ENCODE peak calls at places on chromosome 1, in five cellular contexts. X is left ventricle myocardium inferior, P is heart left ventricle, V is pancreas, G is tibial nerve. S is an unnamed sample.

GRCh38 chr1:168342572-168343280 is 62.0 kb downstream of the TBX19 start:
- DNase-seq in X (peak), P (peak), V (peak), G (peak), S (peak)

GRCh38 chr1:42889264-42889663 is 42.9 kb downstream of the ZNF691 start:
- DNase-seq in X (no peak), P (no peak), V (no peak), G (no peak), S (no peak)

GRCh38 chr1:71399594-71399993 is 318.8 kb upstream of the ZRANB2 start:
- DNase-seq in X (no peak), P (no peak), V (no peak), G (no peak), S (no peak)

GRCh38 chr1:88104234-88104633 is 579.8 kb upstream of the PKN2 start:
- DNase-seq in X (no peak), P (no peak), V (no peak), G (no peak), S (no peak)

GRCh38 chr1:55860816-55861519 is 645.8 kb upstream of the USP24 start:
- DNase-seq in X (no peak), P (no peak), V (no peak), G (no peak), S (no peak)

GRCh38 chr1:90220941-90221693 is 226.2 kb downstream of the ZNF326 start:
- DNase-seq in X (no peak), P (no peak), V (no peak), G (no peak), S (no peak)

GRCh38 chr1:1309525-1310385 is 1.4 kb downstream of the PUSL1 start:
- DNase-seq in X (no peak), P (no peak), V (no peak), G (no peak), S (no peak)

GRCh38 chr1:178451529-178451928 is 45.2 kb downstream of the CLEC20A start:
- DNase-seq in X (no peak), P (no peak), V (no peak), G (no peak), S (no peak)

GRCh38 chr1:181139631-181140051 is 51.1 kb downstream of the IER5 start:
- DNase-seq in X (no peak), P (no peak), V (no peak), G (no peak), S (no peak)

GRCh38 chr1:89465201-89465600 is 59.4 kb upstream of the LRRC8B start:
- DNase-seq in X (no peak), P (no peak), V (no peak), G (no peak), S (no peak)

GRCh38 chr1:89908294-89908992 is 86.5 kb upstream of the ZNF326 start:
- DNase-seq in X (no peak), P (peak), V (no peak), G (no peak), S (no peak)

GRCh38 chr1:22111620-22112019 is 31.3 kb downstream of the WNT4 start:
- DNase-seq in X (no peak), P (no peak), V (no peak), G (no peak), S (no peak)

GRCh38 chr1:113811888-113812660 is at the start of gene RSBN1:
- DNase-seq in X (peak), P (peak), V (peak), G (peak), S (peak)

GRCh38 chr1:113809651-113810602 is 2.3 kb downstream of the RSBN1 start:
- DNase-seq in X (no peak), P (no peak), V (no peak), G (no peak), S (no peak)

GRCh38 chr1:113811353-113811887 is 856 bp downstream of the RSBN1 start:
- DNase-seq in X (no peak), P (no peak), V (no peak), G (no peak), S (peak)

GRCh38 chr1:113813218-113813617 is 942 bp upstream of the RSBN1 start:
- DNase-seq in X (no peak), P (no peak), V (no peak), G (no peak), S (no peak)

DNA sequence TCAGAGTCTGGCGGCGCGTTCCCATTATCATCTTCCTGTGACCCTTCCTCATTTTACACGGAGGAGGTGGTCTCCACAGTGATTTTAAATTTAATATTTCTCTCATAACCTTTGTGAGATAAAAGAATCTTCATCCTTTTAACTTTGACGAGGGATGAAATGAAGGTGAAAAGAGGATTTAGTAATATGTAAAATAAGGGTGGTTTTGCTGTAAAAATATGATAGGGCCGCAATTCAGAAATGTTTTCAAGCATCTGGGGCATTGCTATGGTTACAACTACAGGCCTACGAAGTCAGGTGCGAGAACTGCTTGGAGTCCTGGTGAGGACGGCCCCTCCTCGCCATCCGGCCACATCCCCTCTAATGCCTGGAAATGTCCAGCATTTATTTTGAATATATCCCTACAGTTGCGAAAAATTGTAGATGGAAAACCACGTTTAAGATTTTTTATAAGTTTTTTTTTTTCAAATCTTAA is 422 bp upstream of the RSBN1 start:
- DNase-seq in X (no peak), P (no peak), V (no peak), G (no peak), S (peak)
- H3K4me3 ChIP-seq in X (peak), P (peak), V (peak), G (peak), S (peak)

DNA sequence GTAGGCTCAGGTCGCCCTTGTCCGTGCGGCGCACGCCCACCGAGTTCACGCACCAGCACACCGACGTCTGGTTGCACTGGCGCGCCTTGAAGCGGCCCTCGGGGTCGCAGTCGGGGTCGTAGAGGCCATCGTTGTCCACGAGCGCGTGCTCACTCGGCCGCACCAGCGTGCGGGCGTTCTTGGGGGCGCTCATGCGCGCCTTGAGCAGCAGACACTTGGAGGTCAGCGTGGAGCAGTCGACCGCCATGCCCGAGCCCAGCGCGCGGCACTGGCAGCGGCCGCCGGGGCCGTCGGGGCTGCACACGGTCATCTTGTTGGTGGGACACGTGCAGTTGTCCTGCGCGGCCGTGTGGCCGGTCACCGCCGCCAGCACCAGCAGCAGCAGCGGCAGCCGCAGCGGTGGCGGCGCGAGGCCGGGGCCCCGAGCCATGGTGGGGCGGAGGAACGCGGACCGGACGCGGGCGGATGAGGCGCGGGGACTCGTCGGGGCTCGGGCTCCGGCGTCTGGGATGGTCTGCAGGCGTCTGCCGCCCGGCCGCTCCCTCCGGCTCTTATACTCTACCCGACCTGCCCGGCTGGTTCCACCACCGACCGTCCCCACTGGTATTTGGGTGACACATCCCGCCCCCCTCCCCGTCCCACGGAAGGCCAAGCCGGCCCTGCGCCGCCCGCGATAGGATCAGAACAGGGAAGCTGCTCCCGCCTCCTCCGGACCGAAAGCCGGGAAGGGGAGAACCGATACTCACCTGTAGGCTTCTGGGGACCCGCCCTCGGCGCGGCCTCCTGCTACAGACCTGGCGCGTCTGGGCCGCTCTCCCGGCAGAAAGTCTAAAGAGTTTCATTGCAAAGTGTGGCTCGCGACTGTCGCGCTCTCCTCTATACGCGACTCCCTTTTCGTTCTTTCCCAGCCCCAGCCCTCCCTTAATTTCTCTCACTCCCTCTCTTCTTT is at the start of gene TACSTD2:
- DNase-seq in X (peak), P (no peak), V (peak), G (no peak), S (no peak)
- H3K4me3 ChIP-seq in X (peak), P (peak), V (peak), G (peak), S (peak)

GRCh38 chr1:86915737-86916235 is 1.4 kb downstream of the HS2ST1 start:
- DNase-seq in X (no peak), P (no peak), V (no peak), G (no peak), S (no peak)
- H3K4me3 ChIP-seq in X (peak), P (peak), V (peak), G (peak), S (peak)

DNA sequence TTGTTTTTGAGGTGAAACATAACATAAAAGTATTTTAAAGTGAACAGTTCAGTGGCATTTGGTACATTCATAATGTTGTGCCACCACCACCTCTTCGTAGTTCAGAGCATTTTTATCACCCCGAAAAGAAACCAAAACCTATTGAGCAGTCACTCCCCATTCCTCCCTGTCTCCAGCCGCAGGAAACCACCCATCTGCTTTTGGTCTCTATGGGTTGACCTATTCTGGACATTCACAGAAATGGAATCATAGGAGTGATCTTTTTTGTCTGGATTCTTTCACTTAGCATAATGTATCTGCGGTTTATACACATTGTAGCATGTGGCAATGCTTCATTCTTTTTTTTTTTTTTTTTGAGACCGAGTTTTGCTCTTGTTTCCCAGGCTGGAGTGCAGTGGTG is 141.2 kb downstream of the VPS13D start:
- DNase-seq in X (no peak), P (no peak), V (no peak), G (no peak), S (no peak)
- H3K4me3 ChIP-seq in X (no peak), P (no peak), V (no peak), G (no peak), S (no peak)

GRCh38 chr1:64137569-64137936 is 65.9 kb upstream of the UBE2U start:
- DNase-seq in X (no peak), P (no peak), V (no peak), G (no peak), S (no peak)
- H3K4me3 ChIP-seq in X (no peak), P (no peak), V (no peak), G (no peak), S (no peak)

S was measured in CD8-positive, alpha-beta T cell.